ENCODE peak calls at places on chromosomes 2 and 18, in five cellular contexts. D is amniotic epithelial cell; I is activated CD8-positive, alpha-beta memory T cell treated with anti-CD3 and anti-CD28 coated beads, Interleukin-2, amount 10 ng/mL, durations not matched to agents 7 days and 5 days; A is psoas muscle; L is AG20443. M is an unnamed sample.

GRCh38 chr2:95380280-95380679 is 22.2 kb upstream of the FAHD2A start:
- DNase-seq in D (no peak), I (no peak), A (no peak), L (no peak), M (no peak)

GRCh38 chr18:8088626-8089025 is 520.6 kb upstream of the RAB12 start:
- DNase-seq in D (no peak), I (no peak), A (no peak), L (no peak), M (no peak)

GRCh38 chr18:51890762-51891161 is 449.2 kb upstream of the DCC start:
- DNase-seq in D (no peak), I (no peak), A (no peak), L (no peak), M (no peak)

GRCh38 chr18:29041976-29042375 is 865.0 kb upstream of the CDH2 start:
- DNase-seq in D (no peak), I (no peak), A (no peak), L (no peak), M (no peak)

GRCh38 chr2:54013996-54014395 is 43.2 kb upstream of the PSME4 start:
- DNase-seq in D (no peak), I (no peak), A (no peak), L (no peak), M (no peak)

GRCh38 chr2:218166791-218167190 is at the start of gene CXCR1:
- DNase-seq in D (no peak), I (peak), A (no peak), L (no peak), M (peak)

GRCh38 chr18:42339324-42339723 is 384.3 kb downstream of the PIK3C3 start:
- DNase-seq in D (no peak), I (no peak), A (no peak), L (no peak), M (no peak)

GRCh38 chr18:3528251-3528650 is 78.3 kb downstream of the TGIF1 start:
- DNase-seq in D (no peak), I (no peak), A (no peak), L (no peak), M (no peak)

GRCh38 chr2:31053929-31054328 is 84.3 kb downstream of the GALNT14 start:
- DNase-seq in D (no peak), I (no peak), A (no peak), L (no peak), M (no peak)

GRCh38 chr2:26230806-26231205 is 13.6 kb downstream of the HADHA start:
- DNase-seq in D (no peak), I (no peak), A (no peak), L (no peak), M (no peak)

GRCh38 chr2:25252291-25253152 is 84.1 kb upstream of the POMC start:
- DNase-seq in D (peak), I (peak), A (peak), L (peak), M (peak)

GRCh38 chr2:101467306-101467705 is 7.6 kb downstream of the RFX8 start:
- DNase-seq in D (peak), I (no peak), A (no peak), L (no peak), M (no peak)

GRCh38 chr2:133972786-133973185 is 281.1 kb upstream of the MGAT5 start:
- DNase-seq in D (no peak), I (no peak), A (no peak), L (peak), M (no peak)

GRCh38 chr2:138124521-138124920 is 160.2 kb downstream of the HNMT start:
- DNase-seq in D (no peak), I (no peak), A (no peak), L (no peak), M (no peak)

GRCh38 chr2:191304939-191305875 is 60.0 kb downstream of the MYO1B start:
- DNase-seq in D (peak), I (no peak), A (peak), L (peak), M (no peak)

GRCh38 chr2:18474690-18475089 is 85.8 kb downstream of the RDH14 start:
- DNase-seq in D (peak), I (no peak), A (no peak), L (no peak), M (no peak)

GRCh38 chr2:85926931-85927527 is 38.2 kb upstream of the ST3GAL5 start:
- DNase-seq in D (peak), I (no peak), A (no peak), L (peak), M (no peak)

GRCh38 chr18:33652645-33653044 is 74.6 kb downstream of the ASXL3 start:
- DNase-seq in D (no peak), I (no peak), A (no peak), L (no peak), M (no peak)

GRCh38 chr2:31922542-31923408 is 88.0 kb downstream of the MEMO1 start:
- DNase-seq in D (no peak), I (no peak), A (no peak), L (no peak), M (no peak)